ENCODE peak calls at places on chromosome 4, in eight cellular contexts. One of them, this sample, is unnamed.

GRCh38 chr4:84547211-84547610 is 35.7 kb upstream of the CDS1 start:
- DNase-seq in transverse colon: no peak
- DNase-seq in cardiac muscle cell: peak
- DNase-seq in foreskin fibroblast: no peak
- DNase-seq in aorta: no peak
- DNase-seq in fibroblast of lung: no peak
- DNase-seq in CD8-positive, alpha-beta T cell: no peak
- DNase-seq in uterus: no peak
- DNase-seq in this sample: no peak

GRCh38 chr4:14452001-14452400 is 550.3 kb upstream of the CPEB2 start:
- DNase-seq in foreskin fibroblast: no peak
- DNase-seq in cardiac muscle cell: no peak
- DNase-seq in CD8-positive, alpha-beta T cell: no peak
- DNase-seq in aorta: no peak
- DNase-seq in transverse colon: no peak
- DNase-seq in fibroblast of lung: no peak
- DNase-seq in uterus: no peak
- DNase-seq in this sample: no peak

GRCh38 chr4:139682309-139683210 is 16.9 kb downstream of the MGST2 start:
- DNase-seq in cardiac muscle cell: peak
- DNase-seq in fibroblast of lung: no peak
- DNase-seq in uterus: no peak
- DNase-seq in transverse colon: no peak
- DNase-seq in CD8-positive, alpha-beta T cell: no peak
- DNase-seq in aorta: no peak
- DNase-seq in foreskin fibroblast: no peak
- DNase-seq in this sample: no peak

GRCh38 chr4:106615961-106616360 is 247.4 kb upstream of the GIMD1 start:
- DNase-seq in aorta: no peak
- DNase-seq in fibroblast of lung: peak
- DNase-seq in foreskin fibroblast: no peak
- DNase-seq in cardiac muscle cell: no peak
- DNase-seq in uterus: no peak
- DNase-seq in CD8-positive, alpha-beta T cell: no peak
- DNase-seq in transverse colon: no peak
- DNase-seq in this sample: no peak

GRCh38 chr4:26369132-26370036 is 48.6 kb downstream of the RBPJ start:
- DNase-seq in transverse colon: no peak
- DNase-seq in fibroblast of lung: peak
- DNase-seq in uterus: no peak
- DNase-seq in foreskin fibroblast: no peak
- DNase-seq in CD8-positive, alpha-beta T cell: no peak
- DNase-seq in aorta: no peak
- DNase-seq in cardiac muscle cell: peak
- DNase-seq in this sample: no peak

GRCh38 chr4:83362492-83363329 is 28.1 kb upstream of the HPSE start:
- DNase-seq in cardiac muscle cell: peak
- DNase-seq in transverse colon: peak
- DNase-seq in foreskin fibroblast: peak
- DNase-seq in aorta: no peak
- DNase-seq in uterus: no peak
- DNase-seq in fibroblast of lung: peak
- DNase-seq in CD8-positive, alpha-beta T cell: no peak
- DNase-seq in this sample: no peak

GRCh38 chr4:113436360-113436759 is 325.2 kb downstream of the CAMK2D start:
- DNase-seq in foreskin fibroblast: peak
- DNase-seq in cardiac muscle cell: peak
- DNase-seq in CD8-positive, alpha-beta T cell: no peak
- DNase-seq in uterus: no peak
- DNase-seq in fibroblast of lung: peak
- DNase-seq in transverse colon: no peak
- DNase-seq in aorta: no peak
- DNase-seq in this sample: peak

GRCh38 chr4:144734522-144734921 is 88.6 kb downstream of the HHIP start:
- DNase-seq in CD8-positive, alpha-beta T cell: no peak
- DNase-seq in transverse colon: no peak
- DNase-seq in foreskin fibroblast: peak
- DNase-seq in uterus: no peak
- DNase-seq in cardiac muscle cell: no peak
- DNase-seq in aorta: no peak
- DNase-seq in fibroblast of lung: peak
- DNase-seq in this sample: peak

GRCh38 chr4:26857278-26858034 is 3.2 kb upstream of the STIM2 start:
- DNase-seq in foreskin fibroblast: peak
- DNase-seq in uterus: peak
- DNase-seq in transverse colon: peak
- DNase-seq in aorta: peak
- DNase-seq in CD8-positive, alpha-beta T cell: peak
- DNase-seq in cardiac muscle cell: peak
- DNase-seq in fibroblast of lung: peak
- DNase-seq in this sample: peak

GRCh38 chr4:140568507-140569306 is at the start of gene UCP1:
- DNase-seq in uterus: peak
- DNase-seq in CD8-positive, alpha-beta T cell: no peak
- DNase-seq in aorta: peak
- DNase-seq in fibroblast of lung: peak
- DNase-seq in foreskin fibroblast: peak
- DNase-seq in cardiac muscle cell: peak
- DNase-seq in transverse colon: peak
- DNase-seq in this sample: no peak

GRCh38 chr4:139556735-139557505 is 901 bp upstream of the SETD7 start:
- DNase-seq in aorta: peak
- DNase-seq in CD8-positive, alpha-beta T cell: peak
- DNase-seq in cardiac muscle cell: no peak
- DNase-seq in transverse colon: peak
- DNase-seq in uterus: peak
- DNase-seq in foreskin fibroblast: no peak
- DNase-seq in fibroblast of lung: peak
- DNase-seq in this sample: no peak

GRCh38 chr4:109886303-109886702 is 26.4 kb upstream of the EGF start:
- DNase-seq in foreskin fibroblast: no peak
- DNase-seq in aorta: no peak
- DNase-seq in uterus: no peak
- DNase-seq in transverse colon: no peak
- DNase-seq in fibroblast of lung: no peak
- DNase-seq in cardiac muscle cell: no peak
- DNase-seq in CD8-positive, alpha-beta T cell: no peak
- DNase-seq in this sample: no peak

GRCh38 chr4:69583543-69583942 is 55.9 kb downstream of the UGT2A2 start:
- DNase-seq in transverse colon: no peak
- DNase-seq in uterus: no peak
- DNase-seq in cardiac muscle cell: no peak
- DNase-seq in foreskin fibroblast: no peak
- DNase-seq in CD8-positive, alpha-beta T cell: no peak
- DNase-seq in fibroblast of lung: no peak
- DNase-seq in aorta: no peak
- DNase-seq in this sample: no peak

GRCh38 chr4:98516441-98517323 is 141.7 kb downstream of the TSPAN5 start:
- DNase-seq in foreskin fibroblast: peak
- DNase-seq in cardiac muscle cell: peak
- DNase-seq in aorta: no peak
- DNase-seq in fibroblast of lung: peak
- DNase-seq in transverse colon: no peak
- DNase-seq in CD8-positive, alpha-beta T cell: no peak
- DNase-seq in uterus: no peak
- DNase-seq in this sample: peak

GRCh38 chr4:74838746-74839370 is 44.5 kb upstream of the BTC start:
- DNase-seq in transverse colon: no peak
- DNase-seq in foreskin fibroblast: peak
- DNase-seq in CD8-positive, alpha-beta T cell: no peak
- DNase-seq in aorta: no peak
- DNase-seq in fibroblast of lung: peak
- DNase-seq in cardiac muscle cell: peak
- DNase-seq in uterus: no peak
- DNase-seq in this sample: peak

GRCh38 chr4:139919513-139919912 is 234.5 kb downstream of the MAML3 start:
- DNase-seq in cardiac muscle cell: peak
- DNase-seq in aorta: no peak
- DNase-seq in CD8-positive, alpha-beta T cell: no peak
- DNase-seq in foreskin fibroblast: no peak
- DNase-seq in transverse colon: no peak
- DNase-seq in fibroblast of lung: peak
- DNase-seq in uterus: peak
- DNase-seq in this sample: peak

GRCh38 chr4:35541888-35542213 is 702.5 kb downstream of the ARAP2 start:
- DNase-seq in transverse colon: no peak
- DNase-seq in fibroblast of lung: no peak
- DNase-seq in CD8-positive, alpha-beta T cell: no peak
- DNase-seq in aorta: no peak
- DNase-seq in uterus: no peak
- DNase-seq in foreskin fibroblast: no peak
- DNase-seq in cardiac muscle cell: no peak
- DNase-seq in this sample: no peak

GRCh38 chr4:137526681-137527080 is 5.6 kb downstream of the PCDH18 start:
- DNase-seq in uterus: no peak
- DNase-seq in foreskin fibroblast: no peak
- DNase-seq in cardiac muscle cell: no peak
- DNase-seq in fibroblast of lung: no peak
- DNase-seq in transverse colon: no peak
- DNase-seq in aorta: no peak
- DNase-seq in CD8-positive, alpha-beta T cell: no peak
- DNase-seq in this sample: no peak

GRCh38 chr4:56619816-56620215 is 61.3 kb downstream of the HOPX start:
- DNase-seq in cardiac muscle cell: peak
- DNase-seq in aorta: no peak
- DNase-seq in foreskin fibroblast: no peak
- DNase-seq in fibroblast of lung: no peak
- DNase-seq in uterus: no peak
- DNase-seq in CD8-positive, alpha-beta T cell: no peak
- DNase-seq in transverse colon: no peak
- DNase-seq in this sample: no peak

GRCh38 chr4:52751349-52751911 is at the start of gene ERVMER34-1:
- DNase-seq in foreskin fibroblast: peak
- DNase-seq in transverse colon: peak
- DNase-seq in aorta: peak
- DNase-seq in fibroblast of lung: peak
- DNase-seq in cardiac muscle cell: peak
- DNase-seq in CD8-positive, alpha-beta T cell: no peak
- DNase-seq in uterus: peak
- DNase-seq in this sample: no peak

GRCh38 chr4:99234331-99235010 is 15.4 kb upstream of the ADH6 start:
- DNase-seq in foreskin fibroblast: no peak
- DNase-seq in uterus: no peak
- DNase-seq in transverse colon: no peak
- DNase-seq in cardiac muscle cell: no peak
- DNase-seq in aorta: no peak
- DNase-seq in fibroblast of lung: no peak
- DNase-seq in CD8-positive, alpha-beta T cell: no peak
- DNase-seq in this sample: no peak

GRCh38 chr4:186806679-186807078 is 83.0 kb upstream of the FAT1 start:
- DNase-seq in transverse colon: no peak
- DNase-seq in CD8-positive, alpha-beta T cell: no peak
- DNase-seq in aorta: no peak
- DNase-seq in cardiac muscle cell: no peak
- DNase-seq in foreskin fibroblast: no peak
- DNase-seq in uterus: no peak
- DNase-seq in fibroblast of lung: no peak
- DNase-seq in this sample: no peak
- H3K4me3 ChIP-seq in transverse colon: no peak
- H3K4me3 ChIP-seq in CD8-positive, alpha-beta T cell: no peak
- H3K4me3 ChIP-seq in aorta: no peak
- H3K4me3 ChIP-seq in cardiac muscle cell: no peak
- H3K4me3 ChIP-seq in foreskin fibroblast: no peak
- H3K4me3 ChIP-seq in uterus: no peak
- H3K4me3 ChIP-seq in fibroblast of lung: no peak
- H3K4me3 ChIP-seq in this sample: no peak

GRCh38 chr4:17494833-17495232 is 17.1 kb downstream of the QDPR start:
- DNase-seq in aorta: no peak
- DNase-seq in uterus: no peak
- DNase-seq in transverse colon: no peak
- DNase-seq in foreskin fibroblast: no peak
- DNase-seq in fibroblast of lung: no peak
- DNase-seq in CD8-positive, alpha-beta T cell: no peak
- DNase-seq in cardiac muscle cell: no peak
- DNase-seq in this sample: no peak

GRCh38 chr4:17494258-17494657 is 17.6 kb downstream of the QDPR start:
- DNase-seq in fibroblast of lung: peak
- DNase-seq in uterus: peak
- DNase-seq in aorta: no peak
- DNase-seq in transverse colon: no peak
- DNase-seq in cardiac muscle cell: peak
- DNase-seq in CD8-positive, alpha-beta T cell: no peak
- DNase-seq in foreskin fibroblast: peak
- DNase-seq in this sample: peak

GRCh38 chr4:17492058-17492741 is 19.7 kb downstream of the QDPR start:
- DNase-seq in aorta: no peak
- DNase-seq in transverse colon: no peak
- DNase-seq in CD8-positive, alpha-beta T cell: no peak
- DNase-seq in cardiac muscle cell: peak
- DNase-seq in foreskin fibroblast: no peak
- DNase-seq in fibroblast of lung: no peak
- DNase-seq in uterus: peak
- DNase-seq in this sample: no peak

GRCh38 chr4:17492876-17493275 is 19.0 kb downstream of the QDPR start:
- DNase-seq in uterus: no peak
- DNase-seq in fibroblast of lung: no peak
- DNase-seq in cardiac muscle cell: no peak
- DNase-seq in aorta: no peak
- DNase-seq in CD8-positive, alpha-beta T cell: no peak
- DNase-seq in transverse colon: no peak
- DNase-seq in foreskin fibroblast: no peak
- DNase-seq in this sample: no peak

GRCh38 chr4:17493629-17494028 is 18.3 kb downstream of the QDPR start:
- DNase-seq in foreskin fibroblast: no peak
- DNase-seq in fibroblast of lung: no peak
- DNase-seq in cardiac muscle cell: no peak
- DNase-seq in uterus: no peak
- DNase-seq in transverse colon: no peak
- DNase-seq in CD8-positive, alpha-beta T cell: no peak
- DNase-seq in aorta: no peak
- DNase-seq in this sample: no peak
- H3K4me3 ChIP-seq in foreskin fibroblast: no peak
- H3K4me3 ChIP-seq in fibroblast of lung: no peak
- H3K4me3 ChIP-seq in cardiac muscle cell: no peak
- H3K4me3 ChIP-seq in uterus: no peak
- H3K4me3 ChIP-seq in transverse colon: no peak
- H3K4me3 ChIP-seq in CD8-positive, alpha-beta T cell: no peak
- H3K4me3 ChIP-seq in aorta: no peak
- H3K4me3 ChIP-seq in this sample: no peak

DNA sequence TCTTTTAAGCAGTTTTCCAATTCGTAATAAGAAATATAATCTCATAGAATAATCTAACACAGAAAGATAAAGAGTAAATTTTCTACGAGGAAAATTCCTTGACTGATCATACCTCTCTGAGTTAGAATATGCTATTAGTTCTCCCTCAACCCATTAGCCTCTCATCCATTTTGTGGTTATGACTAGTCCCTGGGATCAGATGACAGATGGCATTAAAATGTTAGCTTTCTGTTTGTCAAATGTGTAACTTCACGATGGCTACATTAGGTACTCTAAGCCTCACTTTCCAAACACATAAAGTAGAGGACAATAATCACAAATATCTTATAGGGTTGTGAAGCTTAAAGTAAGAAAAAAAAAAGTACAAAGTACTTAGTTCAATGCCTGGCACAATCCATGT is 112.2 kb downstream of the ZAR1 start:
- DNase-seq in CD8-positive, alpha-beta T cell: no peak
- DNase-seq in cardiac muscle cell: no peak
- DNase-seq in foreskin fibroblast: peak
- DNase-seq in uterus: no peak
- DNase-seq in transverse colon: no peak
- DNase-seq in aorta: no peak
- DNase-seq in fibroblast of lung: peak
- DNase-seq in this sample: peak
- H3K4me3 ChIP-seq in CD8-positive, alpha-beta T cell: no peak
- H3K4me3 ChIP-seq in cardiac muscle cell: no peak
- H3K4me3 ChIP-seq in foreskin fibroblast: no peak
- H3K4me3 ChIP-seq in uterus: no peak
- H3K4me3 ChIP-seq in transverse colon: no peak
- H3K4me3 ChIP-seq in aorta: no peak
- H3K4me3 ChIP-seq in fibroblast of lung: no peak
- H3K4me3 ChIP-seq in this sample: no peak

GRCh38 chr4:966266-967112 is 6.9 kb downstream of the DGKQ start:
- DNase-seq in uterus: no peak
- DNase-seq in fibroblast of lung: no peak
- DNase-seq in aorta: no peak
- DNase-seq in cardiac muscle cell: no peak
- DNase-seq in transverse colon: no peak
- DNase-seq in CD8-positive, alpha-beta T cell: no peak
- DNase-seq in foreskin fibroblast: no peak
- DNase-seq in this sample: no peak
- H3K4me3 ChIP-seq in uterus: no peak
- H3K4me3 ChIP-seq in fibroblast of lung: no peak
- H3K4me3 ChIP-seq in aorta: no peak
- H3K4me3 ChIP-seq in cardiac muscle cell: no peak
- H3K4me3 ChIP-seq in transverse colon: no peak
- H3K4me3 ChIP-seq in CD8-positive, alpha-beta T cell: no peak
- H3K4me3 ChIP-seq in foreskin fibroblast: no peak
- H3K4me3 ChIP-seq in this sample: no peak